ENCODE peak calls at places on chromosomes 4 and X, in four cellular contexts. V, O, U and Y are unnamed samples.

GRCh38 chr4:52837716-52838558 is 24.2 kb upstream of the RASL11B start:
- DNase-seq in O (no peak), U (peak), V (no peak), Y (no peak)

GRCh38 chrX:21374994-21375794 is 976 bp downstream of the CNKSR2 start:
- DNase-seq in U (no peak), V (peak), O (no peak), Y (peak)

GRCh38 chr4:183876268-183876934 is 28.7 kb upstream of the STOX2 start:
- DNase-seq in O (no peak), U (peak), V (peak), Y (peak)

GRCh38 chrX:13463608-13464007 is 105.8 kb upstream of the EGFL6 start:
- DNase-seq in O (no peak), V (peak), U (peak), Y (no peak)

GRCh38 chr4:8224596-8225289 is 25.7 kb downstream of the SH3TC1 start:
- DNase-seq in O (no peak), U (no peak), V (peak), Y (no peak)

GRCh38 chrX:32842053-32842452 is 369.3 kb downstream of the DMD start:
- DNase-seq in O (no peak), V (no peak), U (peak), Y (no peak)

GRCh38 chrX:45368705-45369104 is 168.0 kb upstream of the DIPK2B start:
- DNase-seq in V (no peak), U (no peak), O (no peak), Y (no peak)

GRCh38 chr4:53601251-53601764 is 10.0 kb upstream of the LNX1 start:
- DNase-seq in V (peak), O (no peak), U (peak), Y (no peak)

GRCh38 chr4:7756561-7757355 is 182.9 kb downstream of the AFAP1 start:
- DNase-seq in O (no peak), V (peak), U (no peak), Y (no peak)

GRCh38 chrX:124098089-124098488 is 136.6 kb downstream of the STAG2 start:
- DNase-seq in O (no peak), V (no peak), U (peak), Y (no peak)

GRCh38 chrX:13482764-13483552 is 86.4 kb upstream of the EGFL6 start:
- DNase-seq in V (no peak), U (no peak), O (no peak), Y (no peak)

GRCh38 chr4:130851932-130852331 is 1756.0 kb downstream of the C4orf33 start:
- DNase-seq in V (peak), O (no peak), U (no peak), Y (no peak)

GRCh38 chr4:76800902-76801301 is 97.0 kb downstream of the SOWAHB start:
- DNase-seq in U (no peak), O (no peak), V (no peak), Y (no peak)

GRCh38 chr4:7281316-7282093 is 89.2 kb downstream of the SORCS2 start:
- DNase-seq in U (no peak), V (no peak), O (no peak), Y (no peak)

GRCh38 chr4:155207534-155208257 is 740 bp upstream of the NPY2R start:
- DNase-seq in O (no peak), U (peak), V (peak), Y (peak)

GRCh38 chr4:128635141-128635911 is 174.2 kb upstream of the JADE1 start:
- DNase-seq in V (peak), O (no peak), U (peak), Y (peak)

GRCh38 chr4:154622598-154622997 is 10.1 kb upstream of the FGG start:
- DNase-seq in U (peak), V (no peak), O (no peak), Y (no peak)

GRCh38 chr4:36824682-36825081 is 419.9 kb upstream of the NWD2 start:
- DNase-seq in U (no peak), O (no peak), V (no peak), Y (no peak)

GRCh38 chrX:120534413-120535205 is 26.2 kb downstream of the CUL4B start:
- DNase-seq in V (no peak), U (no peak), O (no peak), Y (no peak)

GRCh38 chr4:10077101-10077491 is 39.5 kb downstream of the WDR1 start:
- DNase-seq in V (no peak), O (no peak), U (no peak), Y (peak)

GRCh38 chr4:166882221-166882620 is 352.1 kb downstream of the SPOCK3 start:
- DNase-seq in O (no peak), V (no peak), U (no peak), Y (no peak)

GRCh38 chr4:26856906-26857277 is 3.7 kb upstream of the STIM2 start:
- DNase-seq in V (no peak), U (no peak), O (no peak), Y (no peak)

GRCh38 chr4:52638717-52639116 is 20.4 kb downstream of the USP46 start:
- DNase-seq in O (no peak), U (no peak), V (no peak), Y (no peak)

GRCh38 chr4:25367004-25367621 is 9.9 kb upstream of the ANAPC4 start:
- DNase-seq in O (no peak), U (peak), V (no peak), Y (no peak)

GRCh38 chr4:108849611-108850406 is 87.0 kb upstream of the ETNPPL start:
- DNase-seq in O (no peak), V (no peak), U (peak), Y (no peak)

GRCh38 chr4:7666011-7666410 is 231.3 kb upstream of the PSAPL1 start:
- DNase-seq in U (no peak), O (no peak), V (peak), Y (peak)

GRCh38 chr4:143085224-143085623 is 99.5 kb upstream of the USP38 start:
- DNase-seq in O (no peak), U (peak), V (no peak), Y (no peak)

GRCh38 chr4:184217569-184218131 is at the start of gene ENPP6:
- DNase-seq in O (no peak), U (no peak), V (no peak), Y (no peak)

GRCh38 chr4:40559585-40560465 is 69.8 kb downstream of the RBM47 start:
- DNase-seq in V (no peak), O (no peak), U (no peak), Y (no peak)

GRCh38 chr4:11748169-11748872 is 319.6 kb upstream of the HS3ST1 start:
- DNase-seq in V (no peak), U (peak), O (no peak), Y (no peak)

GRCh38 chrX:19729761-19730160 is 157.6 kb downstream of the SH3KBP1 start:
- DNase-seq in V (no peak), U (no peak), O (no peak), Y (no peak)

GRCh38 chrX:19728083-19728648 is 159.2 kb downstream of the SH3KBP1 start:
- DNase-seq in V (no peak), U (no peak), O (no peak), Y (no peak)

GRCh38 chrX:19728915-19729314 is 158.5 kb downstream of the SH3KBP1 start:
- DNase-seq in U (peak), V (no peak), O (no peak), Y (no peak)

GRCh38 chrX:19735244-19735643 is 152.2 kb downstream of the SH3KBP1 start:
- DNase-seq in V (no peak), O (no peak), U (no peak), Y (no peak)

GRCh38 chrX:19731307-19731706 is 156.1 kb downstream of the SH3KBP1 start:
- DNase-seq in O (no peak), U (no peak), V (no peak), Y (no peak)
- H3K27ac ChIP-seq in O (no peak), U (no peak), V (no peak), Y (no peak)

DNA sequence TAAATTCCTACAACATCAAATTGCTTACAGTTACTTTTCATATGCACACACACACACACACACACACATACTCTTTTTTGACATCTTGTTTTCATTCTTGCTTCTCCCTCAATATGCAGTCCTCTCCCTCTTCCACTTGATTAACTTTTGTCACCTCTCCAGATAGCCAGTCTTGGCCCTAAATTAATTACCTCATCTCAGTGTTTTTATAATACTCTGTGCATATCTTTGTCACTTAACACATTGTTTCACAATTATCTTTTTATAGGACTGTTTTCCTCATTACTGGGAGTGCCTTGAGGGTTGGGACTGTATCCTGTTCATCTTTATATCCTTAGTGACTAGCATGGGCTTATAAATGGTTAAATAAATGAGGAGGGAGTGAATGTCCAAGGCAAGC is 33.1 kb downstream of the SYNPO2 start:
- DNase-seq in V (no peak), U (no peak), O (no peak), Y (no peak)
- H3K4me3 ChIP-seq in V (no peak), U (no peak), O (no peak), Y (no peak)

DNA sequence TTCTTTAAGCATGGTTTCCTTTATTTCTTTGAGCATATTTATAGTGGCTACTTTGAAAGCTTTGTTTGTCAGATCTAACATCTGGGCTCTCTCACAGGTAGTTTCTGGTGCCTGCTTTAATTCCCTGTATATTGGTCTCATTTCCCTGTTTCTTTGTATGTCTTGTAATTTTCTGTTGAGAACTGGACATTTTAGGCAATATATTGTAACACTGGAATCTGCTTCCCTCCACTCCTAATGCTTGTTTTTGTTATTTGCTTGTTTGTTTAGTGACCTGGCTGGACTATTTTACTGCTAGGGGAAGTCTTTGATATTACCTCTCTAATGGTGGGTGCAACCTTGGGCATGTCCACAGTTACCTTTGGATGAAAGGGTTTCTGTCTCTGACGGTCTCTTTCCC is 25.0 kb downstream of the BMPR1B start:
- DNase-seq in O (no peak), U (no peak), V (no peak), Y (no peak)
- H3K27ac ChIP-seq in O (no peak), U (no peak), V (no peak), Y (no peak)

DNA sequence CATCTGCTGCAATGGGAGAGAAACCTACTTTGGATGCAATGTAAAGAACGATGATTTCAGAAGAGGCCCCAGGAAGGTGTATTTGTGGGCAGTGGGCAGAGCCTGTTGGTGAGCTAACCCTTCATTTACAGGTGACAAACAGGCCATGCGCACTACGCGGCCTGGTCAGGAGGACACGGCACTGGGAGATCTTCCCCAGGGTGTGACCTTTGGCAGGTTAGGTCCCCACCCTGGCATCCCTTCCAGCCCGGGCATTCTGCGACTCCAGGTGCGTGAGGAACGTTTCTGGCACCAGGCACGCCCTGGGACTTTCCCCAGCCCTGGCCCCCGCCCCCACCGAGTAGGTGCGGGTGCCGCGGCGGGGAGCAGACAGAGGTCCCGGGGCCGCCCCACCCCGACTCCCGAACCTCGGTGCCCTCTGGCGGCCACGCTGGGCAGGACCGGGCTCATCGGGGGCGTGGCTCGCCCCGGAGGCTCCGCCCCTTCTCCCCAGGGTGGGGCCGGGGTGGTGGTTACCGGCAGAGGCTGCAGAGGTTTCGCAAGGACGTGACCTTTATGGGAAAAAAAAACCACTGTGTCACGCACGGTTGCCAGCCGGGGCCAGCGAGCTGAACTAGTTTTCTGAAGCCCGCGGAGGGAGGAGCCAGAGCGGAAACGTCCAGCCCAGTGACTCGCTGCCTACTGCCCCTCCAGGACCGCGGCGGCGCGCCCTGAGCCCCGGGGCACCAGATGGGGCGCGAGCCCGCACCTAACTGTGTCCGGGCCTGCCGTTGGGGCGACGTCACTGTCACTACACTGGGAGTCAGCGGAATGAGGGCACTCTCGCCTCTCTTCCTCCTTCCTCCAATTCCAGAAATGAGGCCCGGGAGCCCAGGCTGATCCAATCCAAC is 5.0 kb upstream of the NYX start:
- DNase-seq in U (peak), O (peak), V (peak), Y (peak)
- H3K4me3 ChIP-seq in U (peak), O (peak), V (peak), Y (no peak)

GRCh38 chr4:139904406-139904805 is 238.8 kb downstream of the MGST2 start:
- DNase-seq in V (no peak), U (no peak), O (no peak), Y (no peak)

GRCh38 chr4:139902328-139903217 is 237.0 kb downstream of the MGST2 start:
- DNase-seq in V (no peak), O (no peak), U (no peak), Y (no peak)

GRCh38 chr4:139905489-139905888 is 239.9 kb downstream of the MGST2 start:
- DNase-seq in V (no peak), O (no peak), U (no peak), Y (no peak)

GRCh38 chr4:139901516-139902327 is 236.1 kb downstream of the MGST2 start:
- DNase-seq in U (no peak), V (no peak), O (no peak), Y (no peak)

DNA sequence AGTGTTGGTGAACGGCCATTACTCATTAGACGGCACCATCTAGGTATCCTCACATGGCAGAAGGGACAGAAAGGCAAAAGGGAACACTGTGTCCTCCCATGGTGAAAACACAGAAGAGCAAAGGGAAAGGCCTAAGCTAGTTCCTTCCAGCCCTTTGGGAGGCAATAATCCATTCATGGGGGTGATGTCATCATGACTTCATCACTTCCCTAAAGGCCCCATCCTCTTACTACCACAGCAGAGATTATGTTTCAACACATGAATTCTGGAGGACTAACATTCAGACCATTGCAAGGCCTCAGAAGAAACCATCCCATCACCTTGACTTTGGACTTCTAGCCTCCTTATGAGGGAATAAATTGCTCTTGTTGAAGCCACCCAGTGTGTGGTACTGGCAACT is 238.2 kb downstream of the MGST2 start:
- DNase-seq in O (no peak), U (no peak), V (no peak), Y (no peak)
- H3K27ac ChIP-seq in O (no peak), U (no peak), V (no peak), Y (no peak)

GRCh38 chrX:40155617-40156471 is 58.1 kb upstream of the BCOR start:
- DNase-seq in O (no peak), V (peak), U (no peak), Y (peak)
- H3K4me3 ChIP-seq in O (peak), V (peak), U (peak), Y (no peak)

GRCh38 chr4:133156096-133156495 is 7.0 kb downstream of the PCDH10 start:
- DNase-seq in O (no peak), V (no peak), U (no peak), Y (no peak)
- H3K27ac ChIP-seq in O (no peak), V (no peak), U (no peak), Y (no peak)

DNA sequence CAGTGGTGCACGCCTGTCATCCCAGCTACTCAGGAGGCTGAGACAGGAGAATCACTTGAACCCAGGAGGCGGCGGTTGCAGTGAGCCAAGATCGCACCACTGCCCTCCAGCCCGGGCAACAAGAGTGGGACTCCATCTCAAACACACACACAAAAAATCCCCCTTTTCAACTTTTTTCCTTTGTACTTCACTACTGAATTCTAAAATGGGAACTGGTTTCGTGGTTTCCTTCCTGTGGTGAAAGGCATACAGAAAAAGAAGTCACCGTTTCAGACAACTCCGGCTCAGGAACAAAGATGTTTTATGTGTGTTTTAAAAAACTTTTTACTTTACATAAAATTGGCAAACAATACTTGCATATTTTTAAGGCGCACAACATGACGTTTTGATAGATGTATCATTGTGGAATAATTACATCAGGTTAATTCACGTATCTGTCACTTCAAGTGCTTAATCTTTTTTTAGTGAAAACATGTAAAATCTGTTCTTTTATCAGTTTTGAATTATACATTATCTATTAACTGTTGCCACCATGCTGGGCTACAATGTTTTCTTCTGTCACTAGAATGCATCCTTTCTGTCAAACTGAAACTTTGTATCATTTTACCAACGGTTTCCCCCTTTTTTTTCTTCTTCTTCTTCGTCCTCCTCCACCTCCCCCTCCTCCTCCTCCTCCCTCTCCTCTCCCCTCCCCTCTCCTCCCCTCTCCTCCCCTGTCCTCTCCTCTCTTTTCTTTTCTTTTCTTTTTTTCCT is 186.0 kb downstream of the CRLF2 start:
- DNase-seq in O (no peak), U (no peak), V (no peak), Y (no peak)
- H3K4me3 ChIP-seq in O (no peak), U (no peak), V (no peak), Y (no peak)

DNA sequence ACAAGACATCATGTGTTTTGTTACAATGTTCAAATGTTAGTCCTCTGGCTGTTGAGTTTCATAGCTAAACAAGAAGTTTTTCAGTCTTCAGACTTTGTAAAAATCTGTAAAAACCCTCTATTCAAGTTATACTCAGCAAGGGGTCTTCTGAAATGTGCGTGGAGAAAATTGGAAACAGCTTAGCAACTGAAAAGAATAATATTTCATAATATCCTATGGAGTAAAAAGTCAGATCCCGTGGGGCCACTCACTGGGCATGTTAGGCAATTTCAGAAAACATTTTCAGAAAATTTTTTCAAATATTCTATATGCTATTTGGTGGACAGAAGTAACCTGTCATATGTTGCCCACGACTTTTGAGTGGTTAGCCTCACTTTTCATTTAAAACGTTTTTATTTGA is 118.3 kb downstream of the CORIN start:
- DNase-seq in O (no peak), U (no peak), V (no peak), Y (no peak)
- H3K27ac ChIP-seq in O (no peak), U (no peak), V (no peak), Y (no peak)